ENCODE peak calls at places on chromosomes 7 and 10, in eight cellular contexts. J is occipital lobe; S is NCI-H460; H is activated CD4-positive, alpha-beta T cell treated with anti-CD3 and anti-CD28 coated beads, Interleukin-2, amount 50 U/mL, for 48 hours; R is ELF-1; A is A172; G is kidney tubule cell; U is kidney. N is an unnamed sample.

GRCh38 chr7:44638611-44639557 is 32.5 kb downstream of the OGDH start:
- DNase-seq in J (no peak), S (peak), H (peak), R (peak), A (peak), G (peak), U (peak), N (peak)

GRCh38 chr10:62805139-62806092 is 896 bp downstream of the ADO start:
- DNase-seq in J (no peak), S (no peak), H (peak), R (peak), A (peak), G (peak), U (peak), N (peak)

GRCh38 chr7:27685893-27686292 is 23.2 kb upstream of the HIBADH start:
- DNase-seq in J (no peak), S (no peak), H (no peak), R (no peak), A (no peak), G (no peak), U (no peak), N (no peak)

GRCh38 chr10:1348773-1349050 is 292.5 kb downstream of the WDR37 start:
- DNase-seq in J (no peak), S (no peak), H (no peak), R (no peak), A (no peak), G (no peak), U (no peak), N (no peak)

GRCh38 chr7:23969443-23969842 is 259.4 kb downstream of the STK31 start:
- DNase-seq in J (no peak), S (no peak), H (no peak), R (no peak), A (no peak), G (no peak), U (no peak), N (no peak)

GRCh38 chr10:24722676-24723385 is 856 bp downstream of the ARHGAP21 start:
- DNase-seq in J (no peak), S (no peak), H (peak), R (peak), A (no peak), G (peak), U (peak), N (peak)

GRCh38 chr7:33716581-33717477 is 188.5 kb upstream of the BMPER start:
- DNase-seq in J (no peak), S (peak), H (no peak), R (no peak), A (peak), G (peak), U (no peak), N (peak)

GRCh38 chr7:99829520-99830160 is 1.8 kb downstream of the CYP3A43 start:
- DNase-seq in J (no peak), S (no peak), H (no peak), R (no peak), A (no peak), G (peak), U (no peak), N (peak)

GRCh38 chr7:30238721-30239441 is 45.5 kb upstream of the ZNRF2 start:
- DNase-seq in J (peak), S (peak), H (peak), R (no peak), A (peak), G (peak), U (no peak), N (peak)

GRCh38 chr7:101362334-101363195 is at the start of gene COL26A1:
- DNase-seq in J (peak), S (no peak), H (peak), R (peak), A (no peak), G (peak), U (peak), N (peak)

GRCh38 chr7:23277359-23277989 is 21.7 kb upstream of the MALSU1 start:
- DNase-seq in J (no peak), S (peak), H (no peak), R (peak), A (peak), G (peak), U (no peak), N (peak)

GRCh38 chr10:62080905-62081304 is 179.4 kb downstream of the ARID5B start:
- DNase-seq in J (no peak), S (no peak), H (no peak), R (no peak), A (no peak), G (no peak), U (no peak), N (no peak)

GRCh38 chr10:110867807-110868465 is 3.8 kb upstream of the PDCD4 start:
- DNase-seq in J (no peak), S (no peak), H (no peak), R (no peak), A (no peak), G (no peak), U (no peak), N (no peak)

GRCh38 chr10:106712988-106713387 is 451.5 kb downstream of the SORCS1 start:
- DNase-seq in J (no peak), S (no peak), H (no peak), R (no peak), A (no peak), G (no peak), U (no peak), N (no peak)

GRCh38 chr10:117807441-117807840 is 239.3 kb downstream of the RAB11FIP2 start:
- DNase-seq in J (no peak), S (no peak), H (no peak), R (no peak), A (no peak), G (no peak), U (no peak), N (no peak)

GRCh38 chr7:133315332-133316040 is 62.6 kb downstream of the EXOC4 start:
- DNase-seq in J (no peak), S (no peak), H (no peak), R (no peak), A (no peak), G (no peak), U (no peak), N (no peak)

GRCh38 chr7:2242541-2243482 is 786 bp downstream of the NUDT1 start:
- DNase-seq in J (no peak), S (no peak), H (peak), R (peak), A (peak), G (peak), U (no peak), N (peak)

GRCh38 chr10:131114846-131115245 is 196.7 kb downstream of the TCERG1L start:
- DNase-seq in J (no peak), S (no peak), H (no peak), R (no peak), A (no peak), G (no peak), U (peak), N (no peak)

GRCh38 chr10:97096327-97097153 is 89.2 kb downstream of the SLIT1 start:
- DNase-seq in J (peak), S (no peak), H (no peak), R (no peak), A (no peak), G (no peak), U (no peak), N (no peak)

GRCh38 chr10:85642082-85642420 is 724.5 kb downstream of the GRID1 start:
- DNase-seq in J (no peak), S (no peak), H (no peak), R (peak), A (no peak), G (no peak), U (no peak), N (no peak)

GRCh38 chr7:21108182-21108581 is 319.7 kb upstream of the SP4 start:
- DNase-seq in J (no peak), S (no peak), H (no peak), R (peak), A (no peak), G (peak), U (no peak), N (no peak)

GRCh38 chr7:103140061-103140460 is 8.8 kb downstream of the NAPEPLD start:
- DNase-seq in J (no peak), S (no peak), H (no peak), R (no peak), A (no peak), G (no peak), U (no peak), N (no peak)

GRCh38 chr10:113880236-113880635 is 25.8 kb downstream of the NHLRC2 start:
- DNase-seq in J (no peak), S (no peak), H (no peak), R (no peak), A (peak), G (peak), U (no peak), N (no peak)

GRCh38 chr7:138564365-138564764 is 104.3 kb downstream of the TRIM24 start:
- DNase-seq in J (no peak), S (no peak), H (no peak), R (peak), A (no peak), G (peak), U (no peak), N (no peak)

GRCh38 chr7:83689855-83690254 is 40.9 kb upstream of the SEMA3E start:
- DNase-seq in J (no peak), S (no peak), H (no peak), R (no peak), A (no peak), G (no peak), U (no peak), N (no peak)

GRCh38 chr7:131047651-131048304 is 279.9 kb upstream of the MKLN1 start:
- DNase-seq in J (no peak), S (no peak), H (no peak), R (no peak), A (no peak), G (no peak), U (no peak), N (no peak)

GRCh38 chr7:95578299-95578855 is 17.9 kb downstream of the PDK4 start:
- DNase-seq in J (no peak), S (no peak), H (no peak), R (no peak), A (no peak), G (no peak), U (no peak), N (no peak)

GRCh38 chr7:2175514-2175913 is 57.2 kb downstream of the MAD1L1 start:
- DNase-seq in J (no peak), S (no peak), H (no peak), R (peak), A (peak), G (peak), U (no peak), N (peak)

GRCh38 chr10:125543796-125544195 is 139.2 kb downstream of the TEX36 start:
- DNase-seq in J (no peak), S (no peak), H (no peak), R (no peak), A (no peak), G (no peak), U (no peak), N (no peak)

GRCh38 chr10:600876-601275 is 88.6 kb downstream of the DIP2C start:
- DNase-seq in J (no peak), S (no peak), H (no peak), R (no peak), A (no peak), G (peak), U (no peak), N (no peak)

GRCh38 chr10:14429043-14429713 is 98.5 kb upstream of the FRMD4A start:
- DNase-seq in J (no peak), S (no peak), H (no peak), R (no peak), A (no peak), G (peak), U (no peak), N (no peak)

GRCh38 chr7:139515266-139515665 is 8.2 kb upstream of the CLEC2L start:
- DNase-seq in J (no peak), S (no peak), H (no peak), R (peak), A (no peak), G (no peak), U (peak), N (no peak)

GRCh38 chr7:36563706-36564325 is 160.5 kb downstream of the AOAH start:
- DNase-seq in J (no peak), S (no peak), H (no peak), R (no peak), A (peak), G (peak), U (no peak), N (no peak)

GRCh38 chr10:69281507-69282413 is 3.5 kb downstream of the HK1 start:
- DNase-seq in J (no peak), S (no peak), H (no peak), R (no peak), A (no peak), G (no peak), U (no peak), N (no peak)

GRCh38 chr7:143490719-143491306 is 13.1 kb downstream of the TAS2R41 start:
- DNase-seq in J (no peak), S (peak), H (peak), R (peak), A (peak), G (peak), U (no peak), N (peak)

GRCh38 chr10:117374506-117375359 is 507 bp downstream of the PDZD8 start:
- DNase-seq in J (peak), S (no peak), H (peak), R (peak), A (peak), G (peak), U (peak), N (peak)

GRCh38 chr10:133207041-133207600 is 22.9 kb upstream of the UTF1 start:
- DNase-seq in J (no peak), S (no peak), H (no peak), R (no peak), A (no peak), G (no peak), U (peak), N (no peak)

GRCh38 chr7:51577390-51577789 is 260.8 kb upstream of the COBL start:
- DNase-seq in J (no peak), S (no peak), H (no peak), R (no peak), A (no peak), G (no peak), U (no peak), N (no peak)

GRCh38 chr7:94276797-94277196 is 117.9 kb upstream of the COL1A2 start:
- DNase-seq in J (no peak), S (peak), H (no peak), R (no peak), A (peak), G (peak), U (no peak), N (peak)